ENCODE peak calls at places on chromosomes 13 and 19, in nine cellular contexts. One of them, this sample, is unnamed.

GRCh38 chr19:52191374-52191773 is 1.5 kb downstream of the PPP2R1A start:
- DNase-seq in activated CD8-positive, alpha-beta memory T cell treated with anti-CD3 and anti-CD28 coated beads, Interleukin-2, amount 50 U/mL, for 48 hours: no peak
- DNase-seq in astrocyte of the hippocampus: no peak
- DNase-seq in NCI-H1092: no peak
- DNase-seq in fibroblast of the aortic adventitia: no peak
- DNase-seq in endothelial cell: no peak
- DNase-seq in NCI-H2081: no peak
- DNase-seq in HAP-1: no peak
- DNase-seq in CD8-positive, alpha-beta memory T cell: no peak
- DNase-seq in this sample: no peak

GRCh38 chr19:55080121-55080914 is 4.6 kb downstream of the EPS8L1 start:
- DNase-seq in CD8-positive, alpha-beta memory T cell: peak
- DNase-seq in activated CD8-positive, alpha-beta memory T cell treated with anti-CD3 and anti-CD28 coated beads, Interleukin-2, amount 50 U/mL, for 48 hours: peak
- DNase-seq in NCI-H1092: peak
- DNase-seq in HAP-1: peak
- DNase-seq in fibroblast of the aortic adventitia: peak
- DNase-seq in endothelial cell: no peak
- DNase-seq in astrocyte of the hippocampus: peak
- DNase-seq in NCI-H2081: peak
- DNase-seq in this sample: peak

GRCh38 chr19:19461671-19462622 is 53.4 kb downstream of the TSSK6 start:
- DNase-seq in fibroblast of the aortic adventitia: peak
- DNase-seq in activated CD8-positive, alpha-beta memory T cell treated with anti-CD3 and anti-CD28 coated beads, Interleukin-2, amount 50 U/mL, for 48 hours: no peak
- DNase-seq in endothelial cell: peak
- DNase-seq in NCI-H2081: peak
- DNase-seq in astrocyte of the hippocampus: peak
- DNase-seq in CD8-positive, alpha-beta memory T cell: no peak
- DNase-seq in HAP-1: peak
- DNase-seq in NCI-H1092: peak
- DNase-seq in this sample: no peak

GRCh38 chr13:33352023-33352422 is 66.5 kb upstream of the STARD13 start:
- DNase-seq in NCI-H2081: peak
- DNase-seq in CD8-positive, alpha-beta memory T cell: no peak
- DNase-seq in astrocyte of the hippocampus: no peak
- DNase-seq in fibroblast of the aortic adventitia: no peak
- DNase-seq in activated CD8-positive, alpha-beta memory T cell treated with anti-CD3 and anti-CD28 coated beads, Interleukin-2, amount 50 U/mL, for 48 hours: no peak
- DNase-seq in HAP-1: no peak
- DNase-seq in endothelial cell: no peak
- DNase-seq in NCI-H1092: peak
- DNase-seq in this sample: no peak

GRCh38 chr13:33578786-33579185 is 239.2 kb upstream of the RFC3 start:
- DNase-seq in HAP-1: no peak
- DNase-seq in NCI-H2081: peak
- DNase-seq in NCI-H1092: no peak
- DNase-seq in endothelial cell: no peak
- DNase-seq in astrocyte of the hippocampus: peak
- DNase-seq in activated CD8-positive, alpha-beta memory T cell treated with anti-CD3 and anti-CD28 coated beads, Interleukin-2, amount 50 U/mL, for 48 hours: no peak
- DNase-seq in CD8-positive, alpha-beta memory T cell: no peak
- DNase-seq in fibroblast of the aortic adventitia: peak
- DNase-seq in this sample: no peak

GRCh38 chr13:25068810-25069209 is 27.1 kb upstream of the PABPC3 start:
- DNase-seq in NCI-H1092: no peak
- DNase-seq in CD8-positive, alpha-beta memory T cell: no peak
- DNase-seq in endothelial cell: no peak
- DNase-seq in NCI-H2081: no peak
- DNase-seq in astrocyte of the hippocampus: no peak
- DNase-seq in fibroblast of the aortic adventitia: no peak
- DNase-seq in activated CD8-positive, alpha-beta memory T cell treated with anti-CD3 and anti-CD28 coated beads, Interleukin-2, amount 50 U/mL, for 48 hours: no peak
- DNase-seq in HAP-1: no peak
- DNase-seq in this sample: no peak

GRCh38 chr13:44211753-44212152 is 161.9 kb upstream of the SERP2 start:
- DNase-seq in fibroblast of the aortic adventitia: no peak
- DNase-seq in NCI-H2081: peak
- DNase-seq in HAP-1: peak
- DNase-seq in endothelial cell: no peak
- DNase-seq in activated CD8-positive, alpha-beta memory T cell treated with anti-CD3 and anti-CD28 coated beads, Interleukin-2, amount 50 U/mL, for 48 hours: no peak
- DNase-seq in CD8-positive, alpha-beta memory T cell: no peak
- DNase-seq in NCI-H1092: no peak
- DNase-seq in astrocyte of the hippocampus: no peak
- DNase-seq in this sample: no peak

GRCh38 chr13:28623782-28624706 is 34.9 kb upstream of the POMP start:
- DNase-seq in NCI-H1092: no peak
- DNase-seq in activated CD8-positive, alpha-beta memory T cell treated with anti-CD3 and anti-CD28 coated beads, Interleukin-2, amount 50 U/mL, for 48 hours: no peak
- DNase-seq in CD8-positive, alpha-beta memory T cell: no peak
- DNase-seq in HAP-1: no peak
- DNase-seq in fibroblast of the aortic adventitia: no peak
- DNase-seq in endothelial cell: no peak
- DNase-seq in NCI-H2081: no peak
- DNase-seq in astrocyte of the hippocampus: no peak
- DNase-seq in this sample: peak

GRCh38 chr19:11047856-11048255 is 41.4 kb upstream of the LDLR start:
- DNase-seq in activated CD8-positive, alpha-beta memory T cell treated with anti-CD3 and anti-CD28 coated beads, Interleukin-2, amount 50 U/mL, for 48 hours: no peak
- DNase-seq in NCI-H2081: no peak
- DNase-seq in NCI-H1092: no peak
- DNase-seq in CD8-positive, alpha-beta memory T cell: no peak
- DNase-seq in HAP-1: no peak
- DNase-seq in astrocyte of the hippocampus: no peak
- DNase-seq in fibroblast of the aortic adventitia: no peak
- DNase-seq in endothelial cell: no peak
- DNase-seq in this sample: no peak

GRCh38 chr13:112576191-112576590 is 11.8 kb downstream of the TUBGCP3 start:
- DNase-seq in CD8-positive, alpha-beta memory T cell: no peak
- DNase-seq in NCI-H2081: no peak
- DNase-seq in astrocyte of the hippocampus: no peak
- DNase-seq in HAP-1: no peak
- DNase-seq in fibroblast of the aortic adventitia: no peak
- DNase-seq in endothelial cell: no peak
- DNase-seq in NCI-H1092: no peak
- DNase-seq in activated CD8-positive, alpha-beta memory T cell treated with anti-CD3 and anti-CD28 coated beads, Interleukin-2, amount 50 U/mL, for 48 hours: no peak
- DNase-seq in this sample: no peak